ENCODE peak calls at places on chromosome 5, in nine cellular contexts. R, U, D, B, M, X, V, J and E are unnamed samples.

GRCh38 chr5:34923694-34924461 is 5.5 kb upstream of the DNAJC21 start:
- DNase-seq in J (peak; percentile 94), B (no peak), U (peak; percentile 94), D (peak; percentile 24), V (no peak), X (no peak), R (peak; percentile 83), M (no peak), E (peak; percentile 89)

GRCh38 chr5:151708126-151708525 is 21.4 kb upstream of the SPARC start:
- DNase-seq in V (no peak), R (no peak), M (no peak), J (no peak), B (no peak), U (no peak), X (no peak), D (no peak), E (no peak)

GRCh38 chr5:11918463-11919045 is 14.3 kb upstream of the CTNND2 start:
- DNase-seq in D (no peak), V (no peak), J (no peak), B (no peak), U (no peak), M (no peak), X (no peak), R (no peak), E (no peak)

GRCh38 chr5:172832383-172833315 is 1.4 kb upstream of the ERGIC1 start:
- DNase-seq in V (no peak), D (no peak), X (no peak), M (peak; percentile 72), B (no peak), U (no peak), J (no peak), R (no peak), E (no peak)

GRCh38 chr5:54946306-54946705 is 39.1 kb downstream of the ESM1 start:
- DNase-seq in B (no peak), D (no peak), R (no peak), V (no peak), M (no peak), U (no peak), X (no peak), J (no peak), E (no peak)

GRCh38 chr5:122895141-122895540 is 49.7 kb downstream of the SNX24 start:
- DNase-seq in B (no peak), R (no peak), V (no peak), D (no peak), X (no peak), M (no peak), U (no peak), J (no peak), E (no peak)

GRCh38 chr5:169494383-169495251 is 89.0 kb upstream of the SPDL1 start:
- DNase-seq in J (no peak), M (no peak), X (no peak), R (no peak), D (no peak), U (no peak), V (no peak), B (no peak), E (no peak)

GRCh38 chr5:95217881-95218280 is 67.0 kb downstream of the MCTP1 start:
- DNase-seq in M (no peak), R (no peak), U (no peak), B (no peak), X (no peak), D (no peak), V (no peak), J (no peak), E (no peak)

GRCh38 chr5:169162407-169162806 is 138.5 kb downstream of the SLIT3 start:
- DNase-seq in X (no peak), B (no peak), U (no peak), D (no peak), R (peak; percentile 41), J (peak; percentile 64), V (no peak), M (no peak), E (peak; percentile 43)

GRCh38 chr5:37717613-37718431 is 122.0 kb downstream of the GDNF start:
- DNase-seq in J (peak; percentile 94), V (no peak), U (peak; percentile 88), D (no peak), X (no peak), M (peak; percentile 21), B (peak; percentile 43), R (peak; percentile 94), E (peak; percentile 50)

GRCh38 chr5:108798866-108799265 is 51.2 kb downstream of the FER start:
- DNase-seq in D (no peak), R (peak; percentile 10), J (no peak), V (no peak), B (no peak), U (peak; percentile 55), M (no peak), X (no peak), E (no peak)

GRCh38 chr5:97606531-97606930 is 423.5 kb upstream of the RIOK2 start:
- DNase-seq in B (no peak), V (no peak), R (no peak), J (no peak), M (no peak), U (no peak), X (no peak), D (no peak), E (no peak)

GRCh38 chr5:54117957-54118356 is 192.4 kb downstream of the ARL15 start:
- DNase-seq in B (no peak), U (no peak), X (no peak), J (no peak), R (no peak), D (no peak), V (no peak), M (no peak), E (no peak)

GRCh38 chr5:40799248-40799647 is 1.1 kb upstream of the PRKAA1 start:
- DNase-seq in V (no peak), X (no peak), B (no peak), M (no peak), D (no peak), U (peak; percentile 33), J (no peak), R (no peak), E (no peak)

GRCh38 chr5:9894571-9895304 is 264.6 kb upstream of the TAS2R1 start:
- DNase-seq in J (no peak), V (no peak), D (no peak), B (no peak), X (no peak), U (no peak), R (no peak), M (no peak), E (no peak)

GRCh38 chr5:175920506-175920865 is 47.6 kb downstream of the THOC3 start:
- DNase-seq in X (no peak), R (no peak), J (peak; percentile 15), M (no peak), U (no peak), D (no peak), B (no peak), V (no peak), E (peak; percentile 11)

GRCh38 chr5:32506251-32506661 is 61.7 kb upstream of the ZFR start:
- DNase-seq in B (no peak), R (peak; percentile 41), U (peak; percentile 17), V (no peak), X (no peak), D (no peak), J (peak; percentile 35), M (no peak), E (no peak)

GRCh38 chr5:159933531-159934485 is 17.5 kb downstream of the ADRA1B start:
- DNase-seq in V (no peak), J (peak; percentile 70), R (no peak), X (no peak), M (peak; percentile 51), B (no peak), U (peak; percentile 6), D (no peak), E (no peak)

DNA sequence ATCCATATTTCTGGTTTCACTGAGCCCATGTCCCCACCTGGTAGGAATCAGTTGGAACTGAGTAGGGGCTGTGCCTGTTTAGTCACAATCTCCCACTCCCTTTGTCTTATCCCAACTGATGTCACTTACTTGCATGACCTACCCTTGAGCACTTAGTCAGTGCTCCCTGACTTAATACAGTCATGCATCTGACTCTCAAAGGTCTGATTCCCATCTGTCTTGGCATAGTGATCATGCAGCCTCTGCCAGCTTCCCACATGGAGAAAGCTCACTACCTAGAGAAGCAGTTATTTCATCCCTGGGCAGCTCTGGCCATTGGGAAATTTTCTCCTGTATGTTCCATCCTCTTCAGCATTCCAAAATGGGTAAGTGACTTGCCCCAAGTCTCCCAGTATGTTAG is 24.8 kb downstream of the ABLIM3 start:
- DNase-seq in M (no peak), V (no peak), J (no peak), R (peak; percentile 35), X (no peak), U (peak; percentile 82), B (no peak), D (no peak), E (peak; percentile 38)
- TF ChIP-seq CTCF in M (no peak), V (no peak), J (no peak), R (no peak), X (no peak), U (no peak), B (no peak), D (no peak), E (no peak)

GRCh38 chr5:65624570-65625555 is at the start of the genes SHLD3 and TRAPPC13:
- DNase-seq in D (peak; percentile 72), R (peak; percentile 90), U (peak; percentile 85), J (peak; percentile 94), X (peak; percentile 84), B (peak; percentile 80), M (peak; percentile 76), V (peak; percentile 74), E (peak; percentile 81)
- TF ChIP-seq CTCF in D (no peak), R (no peak), U (no peak), J (peak; percentile 3), X (no peak), B (peak; percentile 38), M (peak; percentile 26), V (peak; percentile 29), E (no peak)

DNA sequence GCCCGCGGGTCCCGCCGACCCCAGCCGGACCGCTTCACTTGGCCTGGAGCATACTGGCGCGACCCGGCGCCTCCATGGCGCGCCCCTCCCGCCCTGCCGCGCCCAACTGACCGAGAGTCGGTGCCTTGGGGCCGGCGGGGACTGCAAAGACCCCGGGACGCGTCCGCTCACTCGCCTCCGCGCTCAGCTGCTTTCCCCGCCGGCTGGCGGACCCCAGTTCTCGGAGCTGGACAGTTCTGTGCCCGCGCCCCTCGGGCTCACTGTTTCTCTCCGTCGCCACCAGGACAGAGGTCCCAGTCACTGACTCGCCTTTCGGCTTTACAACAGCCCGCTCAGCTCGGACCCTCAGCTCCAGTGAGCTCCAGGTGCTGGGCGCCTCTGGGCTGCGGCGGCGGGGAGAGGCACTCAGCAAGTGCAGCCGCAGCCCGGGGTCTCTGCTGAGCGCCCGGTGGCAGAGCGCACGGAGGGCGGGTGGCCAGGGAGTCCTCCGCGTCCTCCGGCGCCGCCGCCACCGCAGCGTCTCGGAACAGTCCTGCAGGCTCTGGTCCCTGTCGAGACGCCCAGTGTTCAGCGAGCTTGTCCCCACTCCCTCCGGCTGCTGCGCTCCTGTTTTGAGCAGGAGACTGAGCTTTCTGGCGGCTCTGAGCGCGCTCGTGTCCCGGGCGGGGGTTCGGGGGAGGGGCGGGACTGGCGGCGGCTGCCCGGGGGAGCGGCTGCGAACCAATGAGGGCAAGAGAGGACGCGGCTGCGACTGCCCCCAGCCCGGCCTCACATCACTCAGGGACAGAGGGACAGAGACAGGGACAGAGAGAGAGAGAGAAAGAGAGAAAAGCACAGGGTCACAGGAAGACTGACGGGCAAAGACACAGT is at the start of gene SMIM32:
- DNase-seq in U (no peak), D (peak; percentile 7), R (peak; percentile 7), B (no peak), J (no peak), M (peak; percentile 43), V (no peak), X (no peak), E (no peak)
- TF ChIP-seq CTCF in U (no peak), D (no peak), R (no peak), B (no peak), J (no peak), M (no peak), V (no peak), X (no peak), E (no peak)

GRCh38 chr5:113084402-113085083 is 107.9 kb downstream of the DCP2 start:
- DNase-seq in M (no peak), R (no peak), B (no peak), J (no peak), U (no peak), X (no peak), D (no peak), V (no peak), E (no peak)
- TF ChIP-seq CTCF in M (no peak), R (no peak), B (no peak), J (no peak), U (no peak), X (no peak), D (no peak), V (no peak), E (no peak)